ENCODE peak calls at places on chromosome 15, in six cellular contexts. G is uterus; Z is amniotic stem cell; F is stimulated activated CD4-positive, alpha-beta T cell treated with anti-CD3 and anti-CD28 coated beads, Interleukin-1b, Interleukin-23, amount 100 ng/mL, for 4 hours; I is Kasumi-1; K is astrocyte of the spinal cord. L is an unnamed sample.
A peak's percentile ranks its signal among the peaks of the same experiment; 100 is the strongest.

GRCh38 chr15:81197688-81198281 is 1.1 kb downstream of the IL16 start:
- DNase-seq in G (no peak), Z (no peak), F (no peak), I (no peak), K (no peak), L (no peak)

GRCh38 chr15:28942521-28943035 is 56.8 kb downstream of the APBA2 start:
- DNase-seq in G (no peak), Z (no peak), F (no peak), I (no peak), K (no peak), L (no peak)

GRCh38 chr15:66565731-66566130 is at the start of gene LCTL:
- DNase-seq in G (no peak), Z (no peak), F (no peak), I (no peak), K (peak; percentile 75), L (peak; percentile 46)

GRCh38 chr15:75989875-75990274 is 22.3 kb downstream of the NRG4 start:
- DNase-seq in G (no peak), Z (no peak), F (no peak), I (no peak), K (no peak), L (no peak)

GRCh38 chr15:32030795-32031194 is 480 bp downstream of the CHRNA7 start:
- DNase-seq in G (no peak), Z (no peak), F (no peak), I (no peak), K (peak; percentile 2), L (no peak)

GRCh38 chr15:46080018-46080417 is 445.2 kb downstream of the SQOR start:
- DNase-seq in G (no peak), Z (no peak), F (no peak), I (no peak), K (peak; percentile 11), L (no peak)

GRCh38 chr15:66165856-66166255 is 87.7 kb downstream of the MEGF11 start:
- DNase-seq in G (no peak), Z (no peak), F (no peak), I (no peak), K (no peak), L (no peak)

GRCh38 chr15:45234562-45235235 is 17.3 kb upstream of the SLC28A2 start:
- DNase-seq in G (no peak), Z (no peak), F (no peak), I (no peak), K (no peak), L (no peak)

GRCh38 chr15:64162478-64162868 is 349 bp downstream of the PPIB start:
- DNase-seq in G (no peak), Z (no peak), F (no peak), I (no peak), K (no peak), L (no peak)

GRCh38 chr15:67253517-67254237 is 784 bp downstream of the AAGAB start:
- DNase-seq in G (no peak), Z (no peak), F (no peak), I (no peak), K (peak; percentile 32), L (peak; percentile 42)